ENCODE peak calls at places on chromosomes 2 and 18, in seven cellular contexts. Q, Y, A, I, K, C and B are unnamed samples.

GRCh38 chr2:99861376-99861760 is 281.0 kb downstream of the AFF3 start:
- DNase-seq in K (no peak), Q (peak; percentile 56), I (peak; percentile 61), Y (peak; percentile 89), C (no peak), A (no peak), B (no peak)

GRCh38 chr2:228131833-228132232 is 49.7 kb downstream of the SPHKAP start:
- DNase-seq in C (no peak), K (no peak), Q (no peak), Y (no peak), A (no peak), I (no peak), B (no peak)

GRCh38 chr18:11042247-11042646 is 107.1 kb downstream of the PIEZO2 start:
- DNase-seq in K (no peak), I (peak; percentile 71), Q (no peak), C (no peak), A (no peak), Y (peak; percentile 64), B (no peak)

GRCh38 chr2:182717451-182718215 is 1.6 kb downstream of the DNAJC10 start:
- DNase-seq in I (no peak), Y (no peak), C (no peak), Q (peak; percentile 8), A (no peak), K (no peak), B (no peak)

GRCh38 chr2:207337234-207338219 is 171.8 kb upstream of the KLF7 start:
- DNase-seq in K (no peak), A (no peak), I (peak; percentile 41), Q (peak; percentile 68), Y (peak; percentile 78), C (peak; percentile 36), B (peak; percentile 48)

GRCh38 chr2:228507870-228508269 is 326.4 kb upstream of the SPHKAP start:
- DNase-seq in K (no peak), A (no peak), I (peak; percentile 1), C (no peak), Q (no peak), Y (no peak), B (peak; percentile 77)

GRCh38 chr2:142100967-142101366 is 29.8 kb downstream of the LRP1B start:
- DNase-seq in Y (peak; percentile 12), I (no peak), K (no peak), Q (no peak), C (no peak), A (no peak), B (no peak)

GRCh38 chr2:190636362-190636761 is 12.5 kb upstream of the NAB1 start:
- DNase-seq in A (no peak), Q (peak; percentile 75), C (no peak), K (no peak), Y (peak; percentile 88), I (peak; percentile 88), B (no peak)

GRCh38 chr2:20421988-20422678 is 24.7 kb upstream of the RHOB start:
- DNase-seq in Y (peak; percentile 87), K (peak; percentile 96), A (peak; percentile 92), I (peak; percentile 91), C (no peak), Q (no peak), B (no peak)

GRCh38 chr18:64271264-64271663 is 122.4 kb upstream of the LINC00305 start:
- DNase-seq in Q (no peak), I (no peak), K (no peak), C (no peak), A (no peak), Y (no peak), B (no peak)

GRCh38 chr2:50178050-50178449 is 853.9 kb downstream of the NRXN1 start:
- DNase-seq in C (no peak), K (no peak), Q (no peak), I (no peak), A (no peak), Y (no peak), B (no peak)

GRCh38 chr2:232292395-232293154 is 86.0 kb upstream of the ALPP start:
- DNase-seq in C (peak; percentile 49), Q (peak; percentile 78), Y (peak; percentile 25), A (peak; percentile 52), I (peak; percentile 71), K (no peak), B (peak; percentile 95)

GRCh38 chr2:17901246-17901645 is 22.8 kb downstream of the KCNS3 start:
- DNase-seq in K (no peak), A (peak; percentile 39), I (no peak), C (no peak), Q (no peak), Y (no peak), B (peak; percentile 40)

GRCh38 chr18:32896781-32897547 is 124.1 kb upstream of the KLHL14 start:
- DNase-seq in I (peak; percentile 11), C (no peak), A (no peak), K (no peak), Y (peak; percentile 77), Q (no peak), B (no peak)

GRCh38 chr2:102478686-102479470 is 5.9 kb downstream of the SLC9A4 start:
- DNase-seq in C (no peak), K (no peak), A (no peak), I (no peak), Y (no peak), Q (no peak), B (peak; percentile 75)

GRCh38 chr2:145350011-145350410 is 830.1 kb upstream of the ZEB2 start:
- DNase-seq in C (no peak), A (no peak), I (peak; percentile 51), K (no peak), Y (peak; percentile 87), Q (no peak), B (no peak)

GRCh38 chr18:43917487-43917886 is 640.2 kb upstream of the SYT4 start:
- DNase-seq in K (no peak), C (no peak), A (no peak), Q (no peak), Y (no peak), I (no peak), B (no peak)

GRCh38 chr2:43266692-43267091 is 40.3 kb upstream of the ZFP36L2 start:
- DNase-seq in K (peak; percentile 82), Q (peak; percentile 48), Y (no peak), I (no peak), A (peak; percentile 44), C (no peak), B (no peak)

GRCh38 chr2:96771792-96772618 is 11.3 kb downstream of the CNNM4 start:
- DNase-seq in Q (no peak), I (no peak), Y (no peak), C (peak; percentile 48), K (peak; percentile 83), A (no peak), B (no peak)

GRCh38 chr2:72138921-72139381 is 8.7 kb downstream of the CYP26B1 start:
- DNase-seq in Q (no peak), Y (peak; percentile 54), A (no peak), C (no peak), K (no peak), I (no peak), B (no peak)

GRCh38 chr2:15391771-15392170 is 169.4 kb downstream of the NBAS start:
- DNase-seq in C (no peak), A (no peak), K (no peak), Y (no peak), I (no peak), Q (no peak), B (no peak)

GRCh38 chr2:42809876-42810125 is 17.4 kb upstream of the HAAO start:
- DNase-seq in I (peak; percentile 84), K (peak; percentile 95), A (peak; percentile 89), C (peak; percentile 94), Q (no peak), Y (peak; percentile 79), B (peak; percentile 91)

GRCh38 chr18:12621737-12622306 is 36.1 kb downstream of the SPIRE1 start:
- DNase-seq in K (no peak), C (no peak), A (no peak), Q (peak; percentile 15), Y (peak; percentile 88), I (peak; percentile 55), B (no peak)

GRCh38 chr2:237336131-237336530 is 77.8 kb downstream of the COL6A3 start:
- DNase-seq in Y (no peak), K (no peak), Q (no peak), A (no peak), C (no peak), I (no peak), B (no peak)

GRCh38 chr2:237326250-237327171 is 87.5 kb downstream of the COL6A3 start:
- DNase-seq in K (no peak), I (peak; percentile 82), A (no peak), Q (no peak), C (peak; percentile 37), Y (peak; percentile 49), B (no peak)

GRCh38 chr2:237333748-237334147 is 80.2 kb downstream of the COL6A3 start:
- DNase-seq in I (no peak), A (no peak), Y (no peak), K (no peak), Q (no peak), C (no peak), B (no peak)

GRCh38 chr2:237327191-237327590 is 86.8 kb downstream of the COL6A3 start:
- DNase-seq in Y (no peak), K (no peak), C (no peak), Q (no peak), I (no peak), A (no peak), B (no peak)

GRCh38 chr2:237330539-237330938 is 83.4 kb downstream of the COL6A3 start:
- DNase-seq in I (no peak), C (no peak), A (no peak), Q (no peak), K (no peak), Y (no peak), B (no peak)
- H3K4me3 ChIP-seq in I (no peak overlapping the region), C (no peak overlapping the region), A (no peak overlapping the region), Q (no peak overlapping the region), K (no peak overlapping the region), Y (no peak overlapping the region), B (no peak overlapping the region)

GRCh38 chr2:165401285-165401852 is 68.1 kb upstream of the CSRNP3 start:
- DNase-seq in C (peak; percentile 88), Y (peak; percentile 73), Q (peak; percentile 78), K (no peak), I (peak; percentile 92), A (no peak), B (no peak)
- H3K4me3 ChIP-seq in C (no peak overlapping the region), Y (no peak overlapping the region), Q (no peak overlapping the region), K (no peak overlapping the region), I (no peak overlapping the region), A (no peak overlapping the region), B (no peak overlapping the region)

DNA sequence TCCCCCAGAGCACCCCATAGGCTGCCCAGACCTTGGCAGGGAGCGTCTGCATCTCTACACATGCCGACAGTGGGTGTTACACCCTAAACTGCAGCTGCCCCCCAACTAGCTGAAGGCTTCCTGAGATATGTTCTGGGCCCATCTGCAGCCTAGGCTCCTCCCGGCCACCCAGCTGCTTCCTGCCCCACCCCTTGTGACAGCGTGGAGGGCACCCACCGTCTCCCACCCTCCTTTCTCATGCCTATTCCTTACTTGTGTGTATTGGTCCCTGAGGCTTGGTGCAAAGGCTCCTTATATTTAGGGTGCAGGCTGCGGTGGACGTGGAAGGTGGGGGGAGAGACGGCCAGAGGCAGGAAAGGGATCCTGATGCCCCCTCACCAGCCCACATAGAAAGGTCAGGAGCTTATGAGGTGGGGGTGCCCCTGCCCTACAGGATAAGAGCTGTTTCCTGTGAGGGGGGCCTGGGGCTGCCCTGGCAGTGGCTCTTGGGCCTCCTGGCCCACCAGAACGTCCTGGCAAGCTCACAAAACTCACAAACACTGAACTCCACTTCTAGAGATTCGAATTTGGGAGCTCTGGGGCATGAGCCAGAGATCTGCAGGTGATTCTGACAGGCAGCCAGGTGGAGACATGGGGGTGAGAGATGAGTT is 7.3 kb upstream of the PROM2 start:
- DNase-seq in K (peak; percentile 40), Y (no peak), Q (no peak), A (no peak), I (no peak), C (no peak), B (no peak)
- H3K4me3 ChIP-seq in K (no peak overlapping the region), Y (no peak overlapping the region), Q (no peak overlapping the region), A (no peak overlapping the region), I (no peak overlapping the region), C (no peak overlapping the region), B (no peak overlapping the region)

GRCh38 chr2:240820607-240821428 is 799 bp upstream of the KIF1A start:
- DNase-seq in I (no peak), Y (no peak), C (peak; percentile 47), Q (no peak), K (no peak), A (no peak), B (peak; percentile 88)
- H3K4me3 ChIP-seq in I (no peak overlapping the region), Y (no peak overlapping the region), C (peak overlapping the region; percentile 13), Q (no peak overlapping the region), K (no peak overlapping the region), A (peak overlapping the region; percentile 45), B (peak overlapping the region; percentile 62)